ENCODE peak calls at places on chromosomes 2 and 18, in eight cellular contexts. Z is lower leg skin, M is glutamatergic neuron, E is suprapubic skin, H is fibroblast of lung, W is lower lobe of right lung, K is AG09319, Q is fibroblast of the aortic adventitia. L is an unnamed sample.

GRCh38 chr18:78635093-78635800 is 344.4 kb upstream of the SALL3 start:
- DNase-seq in Z (no peak), M (no peak), E (no peak), H (no peak), W (no peak), K (no peak), Q (no peak), L (no peak)

GRCh38 chr2:27078267-27079194 is at the start of gene EMILIN1:
- DNase-seq in Z (peak; percentile 80), M (peak; percentile 37), E (peak; percentile 92), H (peak; percentile 98), W (peak; percentile 68), K (peak; percentile 93), Q (peak; percentile 97), L (peak; percentile 89)

GRCh38 chr2:109376115-109376514 is 237.7 kb downstream of the SEPTIN10 start:
- DNase-seq in Z (no peak), M (no peak), E (peak; percentile 43), H (no peak), W (no peak), K (no peak), Q (peak; percentile 74), L (peak; percentile 26)

GRCh38 chr2:175039490-175039889 is 34.3 kb upstream of the CHN1 start:
- DNase-seq in Z (no peak), M (no peak), E (no peak), H (no peak), W (no peak), K (no peak), Q (no peak), L (no peak)

GRCh38 chr18:48345596-48345995 is 63.6 kb downstream of the ZBTB7C start:
- DNase-seq in Z (no peak), M (no peak), E (peak; percentile 49), H (peak; percentile 24), W (no peak), K (no peak), Q (peak; percentile 35), L (peak; percentile 5)

GRCh38 chr2:148643998-148644884 is at the start of gene EPC2:
- DNase-seq in Z (peak; percentile 80), M (peak; percentile 90), E (peak; percentile 89), H (peak; percentile 84), W (peak; percentile 92), K (peak; percentile 52), Q (peak; percentile 78), L (peak; percentile 60)

GRCh38 chr2:27041708-27042107 is 8.9 kb downstream of the TMEM214 start:
- DNase-seq in Z (no peak), M (no peak), E (no peak), H (no peak), W (no peak), K (no peak), Q (no peak), L (peak; percentile 13)

GRCh38 chr2:98912221-98912851 is 23.7 kb downstream of the CRACDL start:
- DNase-seq in Z (no peak), M (no peak), E (no peak), H (peak; percentile 87), W (no peak), K (peak; percentile 49), Q (peak; percentile 85), L (peak; percentile 78)

GRCh38 chr2:133705287-133705686 is 137.0 kb upstream of the NCKAP5 start:
- DNase-seq in Z (no peak), M (no peak), E (no peak), H (no peak), W (no peak), K (no peak), Q (peak; percentile 18), L (no peak)

GRCh38 chr2:6442252-6442651 is 423.5 kb downstream of the CMPK2 start:
- DNase-seq in Z (no peak), M (no peak), E (no peak), H (no peak), W (no peak), K (no peak), Q (no peak), L (no peak)

GRCh38 chr18:29225351-29225750 is 1048.4 kb upstream of the CDH2 start:
- DNase-seq in Z (no peak), M (no peak), E (no peak), H (no peak), W (no peak), K (no peak), Q (peak; percentile 42), L (no peak)

GRCh38 chr18:55775972-55776371 is 188.0 kb upstream of the TCF4 start:
- DNase-seq in Z (no peak), M (no peak), E (no peak), H (no peak), W (no peak), K (no peak), Q (no peak), L (no peak)

GRCh38 chr2:86615596-86615995 is 8.1 kb downstream of the RNF103 start:
- DNase-seq in Z (no peak), M (no peak), E (no peak), H (no peak), W (no peak), K (no peak), Q (no peak), L (no peak)

GRCh38 chr2:32231959-32232358 is 32.7 kb downstream of the NLRC4 start:
- DNase-seq in Z (no peak), M (no peak), E (no peak), H (no peak), W (no peak), K (no peak), Q (no peak), L (no peak)

GRCh38 chr2:234425923-234426603 is 70.8 kb downstream of the ARL4C start:
- DNase-seq in Z (no peak), M (no peak), E (no peak), H (no peak), W (peak; percentile 55), K (no peak), Q (no peak), L (no peak)

GRCh38 chr2:201363857-201364560 is 6.9 kb upstream of the FLACC1 start:
- DNase-seq in Z (no peak), M (no peak), E (no peak), H (peak; percentile 73), W (no peak), K (peak; percentile 31), Q (peak; percentile 69), L (peak; percentile 80)

GRCh38 chr2:238505892-238506280 is 79.2 kb downstream of the ASB1 start:
- DNase-seq in Z (no peak), M (no peak), E (peak; percentile 25), H (no peak), W (no peak), K (no peak), Q (no peak), L (no peak)

GRCh38 chr2:96250188-96250587 is 15.6 kb downstream of the TMEM127 start:
- DNase-seq in Z (no peak), M (no peak), E (no peak), H (no peak), W (no peak), K (no peak), Q (no peak), L (no peak)

GRCh38 chr18:76126327-76126726 is 368.7 kb downstream of the ZNF516 start:
- DNase-seq in Z (no peak), M (peak; percentile 54), E (no peak), H (no peak), W (no peak), K (no peak), Q (no peak), L (no peak)
- TF ChIP-seq CTCF in Z (no peak), M (no peak), E (no peak), H (no peak), W (peak; percentile 21), K (no peak), Q (no peak), L (no peak)

GRCh38 chr2:232133078-232133477 is 171.6 kb downstream of the DIS3L2 start:
- DNase-seq in Z (no peak), M (no peak), E (no peak), H (no peak), W (no peak), K (no peak), Q (no peak), L (no peak)
- TF ChIP-seq CTCF in Z (no peak), M (no peak), E (no peak), H (no peak), W (no peak), K (no peak), Q (peak; percentile 23), L (peak; percentile 52)

GRCh38 chr2:17879137-17879912 is 858 bp downstream of the KCNS3 start:
- DNase-seq in Z (peak; percentile 53), M (peak; percentile 80), E (peak; percentile 72), H (peak; percentile 62), W (peak; percentile 76), K (peak; percentile 10), Q (peak; percentile 18), L (peak; percentile 22)
- TF ChIP-seq CTCF in Z (no peak), M (no peak), E (peak; percentile 26), H (no peak), W (peak; percentile 30), K (peak; percentile 42), Q (peak; percentile 16), L (peak; percentile 40)

DNA sequence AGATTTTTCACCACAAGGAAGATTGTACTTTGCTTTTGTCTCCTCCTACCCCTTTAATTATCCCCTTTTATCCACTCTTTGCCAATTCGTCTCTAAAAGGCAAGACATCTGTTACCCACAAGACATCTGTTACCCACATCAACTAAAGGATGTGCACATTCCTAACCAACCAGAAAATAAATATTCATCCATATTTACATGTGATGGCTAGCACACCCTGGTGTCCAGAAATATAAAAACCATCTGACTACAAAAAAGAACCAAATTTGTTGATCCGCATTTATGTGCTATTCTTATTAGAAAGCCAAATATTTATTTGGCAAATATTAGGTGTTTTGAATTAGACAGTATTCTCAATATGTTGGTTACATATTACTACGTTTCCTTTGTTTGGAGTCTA is 35.7 kb downstream of the ACVR1C start:
- DNase-seq in Z (no peak), M (no peak), E (no peak), H (peak; percentile 17), W (no peak), K (peak; percentile 1), Q (peak; percentile 36), L (peak; percentile 25)
- TF ChIP-seq CTCF in Z (no peak), M (peak; percentile 58), E (no peak), H (peak; percentile 14), W (no peak), K (peak; percentile 25), Q (peak; percentile 32), L (peak; percentile 71)

GRCh38 chr2:37287966-37288365 is 36.7 kb downstream of the PRKD3 start:
- DNase-seq in Z (no peak), M (no peak), E (no peak), H (no peak), W (no peak), K (no peak), Q (no peak), L (no peak)
- TF ChIP-seq CTCF in Z (no peak), M (no peak), E (no peak), H (no peak), W (peak; percentile 30), K (no peak), Q (no peak), L (peak; percentile 29)

GRCh38 chr2:131682122-131682944 is 154.6 kb downstream of the CCDC74A start:
- DNase-seq in Z (peak; percentile 82), M (peak; percentile 85), E (peak; percentile 89), H (peak; percentile 89), W (peak; percentile 84), K (peak; percentile 64), Q (peak; percentile 83), L (peak; percentile 70)
- TF ChIP-seq CTCF in Z (no peak), M (no peak), E (no peak), H (peak; percentile 26), W (peak; percentile 18), K (peak; percentile 42), Q (no peak), L (peak; percentile 68)

GRCh38 chr2:232761301-232761907 is 15.0 kb downstream of the KCNJ13 start:
- DNase-seq in Z (no peak), M (no peak), E (no peak), H (peak; percentile 47), W (no peak), K (peak; percentile 16), Q (peak; percentile 39), L (peak; percentile 39)
- TF ChIP-seq CTCF in Z (no peak), M (peak; percentile 45), E (peak; percentile 46), H (peak; percentile 34), W (peak; percentile 39), K (peak; percentile 63), Q (peak; percentile 45), L (peak; percentile 76)

L was measured in HFFc6.